ENCODE peak calls at places on chromosomes 5 and 9, in nine cellular contexts. One of them, this sample, is unnamed.

GRCh38 chr9:5185220-5185840 is at the start of gene INSL6:
- DNase-seq in ovary: no peak
- DNase-seq in cardiac muscle cell: no peak
- DNase-seq in BE2C: no peak
- DNase-seq in Panc1: no peak
- DNase-seq in prostate gland: no peak
- DNase-seq in upper lobe of left lung: peak; percentile 74
- DNase-seq in pancreas: no peak
- DNase-seq in fibroblast of villous mesenchyme: peak; percentile 4
- DNase-seq in this sample: no peak

GRCh38 chr9:72971411-72971810 is 18.6 kb upstream of the ALDH1A1 start:
- DNase-seq in upper lobe of left lung: no peak
- DNase-seq in Panc1: no peak
- DNase-seq in ovary: no peak
- DNase-seq in fibroblast of villous mesenchyme: no peak
- DNase-seq in pancreas: no peak
- DNase-seq in cardiac muscle cell: no peak
- DNase-seq in prostate gland: no peak
- DNase-seq in BE2C: no peak
- DNase-seq in this sample: no peak

GRCh38 chr5:132657676-132658382 is at the start of gene IL13:
- DNase-seq in fibroblast of villous mesenchyme: no peak
- DNase-seq in Panc1: no peak
- DNase-seq in prostate gland: no peak
- DNase-seq in BE2C: no peak
- DNase-seq in upper lobe of left lung: no peak
- DNase-seq in ovary: no peak
- DNase-seq in pancreas: no peak
- DNase-seq in cardiac muscle cell: no peak
- DNase-seq in this sample: peak; percentile 49

GRCh38 chr9:17013010-17013409 is 121.8 kb upstream of the CNTLN start:
- DNase-seq in BE2C: no peak
- DNase-seq in cardiac muscle cell: no peak
- DNase-seq in pancreas: no peak
- DNase-seq in Panc1: no peak
- DNase-seq in fibroblast of villous mesenchyme: no peak
- DNase-seq in prostate gland: no peak
- DNase-seq in ovary: no peak
- DNase-seq in upper lobe of left lung: no peak
- DNase-seq in this sample: no peak

GRCh38 chr9:132651259-132651658 is 18.5 kb downstream of the DDX31 start:
- DNase-seq in Panc1: no peak
- DNase-seq in upper lobe of left lung: no peak
- DNase-seq in ovary: no peak
- DNase-seq in prostate gland: peak; percentile 72
- DNase-seq in pancreas: no peak
- DNase-seq in BE2C: peak; percentile 28
- DNase-seq in fibroblast of villous mesenchyme: peak; percentile 96
- DNase-seq in cardiac muscle cell: peak; percentile 95
- DNase-seq in this sample: no peak

GRCh38 chr9:92668746-92669526 is 995 bp downstream of the IPPK start:
- DNase-seq in ovary: no peak
- DNase-seq in cardiac muscle cell: peak; percentile 71
- DNase-seq in BE2C: no peak
- DNase-seq in prostate gland: no peak
- DNase-seq in fibroblast of villous mesenchyme: peak; percentile 77
- DNase-seq in pancreas: peak; percentile 27
- DNase-seq in upper lobe of left lung: no peak
- DNase-seq in Panc1: no peak
- DNase-seq in this sample: peak; percentile 67

GRCh38 chr5:155935723-155936122 is 391.2 kb upstream of the SGCD start:
- DNase-seq in fibroblast of villous mesenchyme: no peak
- DNase-seq in upper lobe of left lung: peak; percentile 45
- DNase-seq in ovary: no peak
- DNase-seq in cardiac muscle cell: no peak
- DNase-seq in BE2C: no peak
- DNase-seq in prostate gland: no peak
- DNase-seq in pancreas: no peak
- DNase-seq in Panc1: no peak
- DNase-seq in this sample: no peak

GRCh38 chr5:170985486-170985885 is 123.7 kb downstream of the RANBP17 start:
- DNase-seq in fibroblast of villous mesenchyme: no peak
- DNase-seq in prostate gland: no peak
- DNase-seq in BE2C: no peak
- DNase-seq in pancreas: no peak
- DNase-seq in Panc1: no peak
- DNase-seq in ovary: no peak
- DNase-seq in cardiac muscle cell: no peak
- DNase-seq in upper lobe of left lung: no peak
- DNase-seq in this sample: no peak

GRCh38 chr9:130597228-130597627 is 17.9 kb downstream of the FUBP3 start:
- DNase-seq in upper lobe of left lung: no peak
- DNase-seq in fibroblast of villous mesenchyme: no peak
- DNase-seq in ovary: no peak
- DNase-seq in prostate gland: no peak
- DNase-seq in pancreas: no peak
- DNase-seq in Panc1: no peak
- DNase-seq in BE2C: no peak
- DNase-seq in cardiac muscle cell: no peak
- DNase-seq in this sample: no peak

GRCh38 chr9:130601100-130601499 is 21.7 kb downstream of the FUBP3 start:
- DNase-seq in pancreas: no peak
- DNase-seq in Panc1: no peak
- DNase-seq in BE2C: no peak
- DNase-seq in cardiac muscle cell: no peak
- DNase-seq in upper lobe of left lung: no peak
- DNase-seq in fibroblast of villous mesenchyme: no peak
- DNase-seq in prostate gland: no peak
- DNase-seq in ovary: no peak
- DNase-seq in this sample: no peak

GRCh38 chr9:130604295-130604694 is 24.9 kb downstream of the FUBP3 start:
- DNase-seq in BE2C: no peak
- DNase-seq in upper lobe of left lung: no peak
- DNase-seq in ovary: no peak
- DNase-seq in Panc1: no peak
- DNase-seq in prostate gland: no peak
- DNase-seq in pancreas: no peak
- DNase-seq in cardiac muscle cell: no peak
- DNase-seq in fibroblast of villous mesenchyme: no peak
- DNase-seq in this sample: no peak

GRCh38 chr9:130598188-130598587 is 18.8 kb downstream of the FUBP3 start:
- DNase-seq in Panc1: no peak
- DNase-seq in pancreas: no peak
- DNase-seq in BE2C: no peak
- DNase-seq in ovary: no peak
- DNase-seq in cardiac muscle cell: no peak
- DNase-seq in fibroblast of villous mesenchyme: no peak
- DNase-seq in prostate gland: no peak
- DNase-seq in upper lobe of left lung: no peak
- DNase-seq in this sample: no peak

DNA sequence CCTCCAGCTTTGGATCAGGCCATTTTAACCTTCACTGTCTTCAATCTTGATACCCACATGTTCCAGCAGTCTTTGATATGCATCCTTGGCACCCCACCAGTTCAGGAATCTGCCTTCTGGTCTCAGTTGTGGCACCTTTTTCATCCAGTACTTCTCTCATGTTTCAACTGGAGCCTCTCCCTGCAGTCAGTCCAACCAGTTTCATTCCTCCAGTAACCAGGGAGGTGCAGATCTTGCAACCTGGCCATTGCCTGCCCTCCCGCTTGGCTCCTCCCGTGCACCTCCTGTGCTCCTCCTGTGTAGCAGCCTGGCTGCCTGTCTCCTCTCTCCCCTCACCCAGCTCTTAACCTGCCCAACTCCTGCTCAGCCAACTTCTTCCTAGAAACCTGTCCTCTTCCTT is 20.2 kb downstream of the FUBP3 start:
- DNase-seq in Panc1: no peak
- DNase-seq in prostate gland: no peak
- DNase-seq in ovary: no peak
- DNase-seq in upper lobe of left lung: no peak
- DNase-seq in cardiac muscle cell: no peak
- DNase-seq in BE2C: no peak
- DNase-seq in pancreas: no peak
- DNase-seq in fibroblast of villous mesenchyme: no peak
- DNase-seq in this sample: no peak
- H3K4me3 ChIP-seq in Panc1: no peak overlapping the region
- H3K4me3 ChIP-seq in prostate gland: no peak overlapping the region
- H3K4me3 ChIP-seq in ovary: no peak overlapping the region
- H3K4me3 ChIP-seq in upper lobe of left lung: no peak overlapping the region
- H3K4me3 ChIP-seq in cardiac muscle cell: no peak overlapping the region
- H3K4me3 ChIP-seq in BE2C: no peak overlapping the region
- H3K4me3 ChIP-seq in pancreas: no peak overlapping the region
- H3K4me3 ChIP-seq in fibroblast of villous mesenchyme: no peak overlapping the region
- H3K4me3 ChIP-seq in this sample: no peak overlapping the region

GRCh38 chr5:124906339-124907097 is 160.1 kb upstream of the ZNF608 start:
- DNase-seq in Panc1: no peak
- DNase-seq in pancreas: peak; percentile 72
- DNase-seq in ovary: peak; percentile 76
- DNase-seq in BE2C: peak; percentile 71
- DNase-seq in prostate gland: peak; percentile 76
- DNase-seq in upper lobe of left lung: no peak
- DNase-seq in fibroblast of villous mesenchyme: peak; percentile 91
- DNase-seq in cardiac muscle cell: peak; percentile 92
- DNase-seq in this sample: peak; percentile 75
- TF ChIP-seq CTCF in Panc1: no peak
- TF ChIP-seq CTCF in pancreas: no peak
- TF ChIP-seq CTCF in ovary: no peak
- TF ChIP-seq CTCF in BE2C: no peak
- TF ChIP-seq CTCF in prostate gland: no peak
- TF ChIP-seq CTCF in upper lobe of left lung: no peak
- TF ChIP-seq CTCF in fibroblast of villous mesenchyme: no peak
- TF ChIP-seq CTCF in cardiac muscle cell: peak; percentile 22
- TF ChIP-seq CTCF in this sample: no peak

GRCh38 chr9:2157277-2158105 is 142.3 kb downstream of the SMARCA2 start:
- DNase-seq in upper lobe of left lung: no peak
- DNase-seq in pancreas: peak; percentile 47
- DNase-seq in fibroblast of villous mesenchyme: peak; percentile 76
- DNase-seq in Panc1: no peak
- DNase-seq in prostate gland: peak; percentile 23
- DNase-seq in BE2C: no peak
- DNase-seq in cardiac muscle cell: peak; percentile 71
- DNase-seq in ovary: peak; percentile 56
- DNase-seq in this sample: no peak

GRCh38 chr9:2159521-2160417 is 144.6 kb downstream of the SMARCA2 start:
- DNase-seq in upper lobe of left lung: no peak
- DNase-seq in cardiac muscle cell: peak; percentile 41
- DNase-seq in prostate gland: no peak
- DNase-seq in ovary: no peak
- DNase-seq in fibroblast of villous mesenchyme: peak; percentile 34
- DNase-seq in Panc1: no peak
- DNase-seq in BE2C: no peak
- DNase-seq in pancreas: no peak
- DNase-seq in this sample: no peak

GRCh38 chr9:2158729-2159128 is 143.6 kb downstream of the SMARCA2 start:
- DNase-seq in prostate gland: no peak
- DNase-seq in pancreas: no peak
- DNase-seq in fibroblast of villous mesenchyme: no peak
- DNase-seq in upper lobe of left lung: no peak
- DNase-seq in BE2C: no peak
- DNase-seq in cardiac muscle cell: peak; percentile 12
- DNase-seq in ovary: no peak
- DNase-seq in Panc1: no peak
- DNase-seq in this sample: no peak

GRCh38 chr9:2155966-2156365 is 140.8 kb downstream of the SMARCA2 start:
- DNase-seq in upper lobe of left lung: no peak
- DNase-seq in pancreas: no peak
- DNase-seq in BE2C: no peak
- DNase-seq in ovary: no peak
- DNase-seq in prostate gland: no peak
- DNase-seq in Panc1: no peak
- DNase-seq in cardiac muscle cell: no peak
- DNase-seq in fibroblast of villous mesenchyme: no peak
- DNase-seq in this sample: no peak

DNA sequence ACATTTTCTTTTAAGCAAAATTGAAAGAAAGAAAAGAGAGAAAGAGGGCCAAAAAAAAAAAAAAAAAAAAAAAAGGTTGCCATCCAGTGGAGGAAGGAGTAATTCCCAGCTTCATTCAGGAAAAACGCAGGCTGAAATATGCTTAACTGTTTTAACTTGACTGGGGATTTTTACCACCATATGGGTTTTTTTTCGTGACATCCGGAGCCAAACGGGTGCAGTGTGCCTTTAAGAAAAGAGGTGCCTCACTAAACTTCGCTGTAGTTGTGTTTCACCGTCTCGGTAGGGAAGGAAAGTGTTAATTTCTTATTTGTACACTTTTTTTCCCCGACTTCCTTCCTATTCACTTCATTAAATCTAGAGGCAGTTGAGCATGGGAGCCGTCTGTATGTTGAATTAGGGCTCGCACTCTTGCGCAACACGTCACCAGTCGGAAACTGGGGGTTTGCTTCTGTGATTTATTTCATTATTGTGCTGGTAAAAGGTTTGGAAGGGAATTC is 143.0 kb downstream of the SMARCA2 start:
- DNase-seq in ovary: peak; percentile 73
- DNase-seq in BE2C: no peak
- DNase-seq in cardiac muscle cell: peak; percentile 89
- DNase-seq in Panc1: no peak
- DNase-seq in fibroblast of villous mesenchyme: peak; percentile 79
- DNase-seq in prostate gland: peak; percentile 44
- DNase-seq in upper lobe of left lung: no peak
- DNase-seq in pancreas: peak; percentile 29
- DNase-seq in this sample: no peak
- H3K4me3 ChIP-seq in ovary: peak overlapping the region; percentile 36
- H3K4me3 ChIP-seq in BE2C: no peak overlapping the region
- H3K4me3 ChIP-seq in cardiac muscle cell: peak overlapping the region; percentile 26
- H3K4me3 ChIP-seq in Panc1: peak overlapping the region; percentile 37
- H3K4me3 ChIP-seq in fibroblast of villous mesenchyme: peak overlapping the region; percentile 60
- H3K4me3 ChIP-seq in prostate gland: peak overlapping the region; percentile 28
- H3K4me3 ChIP-seq in upper lobe of left lung: peak overlapping the region; percentile 49
- H3K4me3 ChIP-seq in pancreas: peak overlapping the region; percentile 38
- H3K4me3 ChIP-seq in this sample: peak overlapping the region; percentile 74

GRCh38 chr9:14417230-14417629 is 103.3 kb upstream of the NFIB start:
- DNase-seq in prostate gland: no peak
- DNase-seq in Panc1: no peak
- DNase-seq in upper lobe of left lung: no peak
- DNase-seq in ovary: no peak
- DNase-seq in cardiac muscle cell: peak; percentile 72
- DNase-seq in pancreas: no peak
- DNase-seq in fibroblast of villous mesenchyme: peak; percentile 58
- DNase-seq in BE2C: no peak
- DNase-seq in this sample: no peak

GRCh38 chr9:14418262-14419200 is 104.6 kb upstream of the NFIB start:
- DNase-seq in cardiac muscle cell: peak; percentile 49
- DNase-seq in ovary: no peak
- DNase-seq in fibroblast of villous mesenchyme: peak; percentile 18
- DNase-seq in pancreas: no peak
- DNase-seq in Panc1: no peak
- DNase-seq in BE2C: no peak
- DNase-seq in upper lobe of left lung: no peak
- DNase-seq in prostate gland: no peak
- DNase-seq in this sample: no peak

GRCh38 chr9:14415947-14416346 is 102.0 kb upstream of the NFIB start:
- DNase-seq in cardiac muscle cell: peak; percentile 32
- DNase-seq in pancreas: no peak
- DNase-seq in fibroblast of villous mesenchyme: peak; percentile 80
- DNase-seq in Panc1: no peak
- DNase-seq in prostate gland: no peak
- DNase-seq in ovary: no peak
- DNase-seq in BE2C: no peak
- DNase-seq in upper lobe of left lung: no peak
- DNase-seq in this sample: no peak

GRCh38 chr9:14413811-14414210 is 99.9 kb upstream of the NFIB start:
- DNase-seq in prostate gland: no peak
- DNase-seq in upper lobe of left lung: no peak
- DNase-seq in pancreas: no peak
- DNase-seq in cardiac muscle cell: no peak
- DNase-seq in BE2C: no peak
- DNase-seq in Panc1: no peak
- DNase-seq in fibroblast of villous mesenchyme: no peak
- DNase-seq in ovary: no peak
- DNase-seq in this sample: no peak

DNA sequence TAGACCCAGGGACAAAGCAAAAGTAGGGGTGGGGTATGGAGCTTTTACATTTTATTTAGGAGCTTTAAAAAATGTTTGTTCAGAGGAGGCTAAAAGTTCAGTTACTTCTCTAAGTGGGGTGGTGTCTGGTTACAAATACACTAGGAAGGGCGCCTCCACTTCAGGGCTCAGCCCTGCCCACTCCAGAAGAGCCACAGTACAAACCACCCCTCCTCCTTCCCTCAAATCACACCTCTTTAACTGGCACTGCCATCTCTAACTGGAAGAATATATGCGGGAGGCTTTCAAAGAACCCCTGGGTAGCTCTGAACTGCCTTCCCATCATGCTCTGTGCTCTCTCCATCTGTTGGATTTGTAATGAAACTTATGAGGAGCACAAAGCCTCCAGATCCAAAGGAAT is 98.8 kb upstream of the NFIB start:
- DNase-seq in ovary: no peak
- DNase-seq in upper lobe of left lung: no peak
- DNase-seq in pancreas: no peak
- DNase-seq in BE2C: no peak
- DNase-seq in fibroblast of villous mesenchyme: no peak
- DNase-seq in prostate gland: no peak
- DNase-seq in Panc1: no peak
- DNase-seq in cardiac muscle cell: no peak
- DNase-seq in this sample: no peak
- TF ChIP-seq CTCF in ovary: no peak
- TF ChIP-seq CTCF in upper lobe of left lung: no peak
- TF ChIP-seq CTCF in pancreas: no peak
- TF ChIP-seq CTCF in BE2C: no peak
- TF ChIP-seq CTCF in fibroblast of villous mesenchyme: no peak
- TF ChIP-seq CTCF in prostate gland: no peak
- TF ChIP-seq CTCF in Panc1: no peak
- TF ChIP-seq CTCF in cardiac muscle cell: no peak
- TF ChIP-seq CTCF in this sample: no peak

This sample was measured in coronary artery.